ENCODE peak calls at places on chromosomes 2 and 18, in six cellular contexts. H is heart left ventricle, X is A549, C is body of pancreas, S is sigmoid colon, O is H54. J is an unnamed sample.

GRCh38 chr2:146874260-146874658 is 970.6 kb upstream of the ACVR2A start:
- DNase-seq in O (peak), H (no peak), S (no peak), X (peak), C (no peak), J (no peak)

GRCh38 chr2:120586507-120587283 is 149.0 kb upstream of the GLI2 start:
- DNase-seq in X (no peak), O (no peak), S (no peak), C (no peak), H (peak), J (no peak)

GRCh38 chr2:57886196-57886786 is 160.3 kb upstream of the VRK2 start:
- DNase-seq in C (no peak), H (no peak), O (no peak), X (no peak), S (no peak), J (no peak)

GRCh38 chr2:180847073-180847472 is 133.3 kb upstream of the UBE2E3 start:
- DNase-seq in X (no peak), O (no peak), H (no peak), S (no peak), C (no peak), J (no peak)

GRCh38 chr2:53129851-53130250 is 637.8 kb upstream of the CHAC2 start:
- DNase-seq in H (no peak), O (no peak), X (no peak), C (no peak), S (no peak), J (no peak)

GRCh38 chr2:63661076-63661475 is 72.3 kb downstream of the MDH1 start:
- DNase-seq in S (no peak), X (no peak), C (no peak), H (no peak), O (no peak), J (no peak)

GRCh38 chr18:40124107-40124506 is 1830.9 kb upstream of the PIK3C3 start:
- DNase-seq in H (no peak), S (no peak), C (no peak), X (no peak), O (peak), J (no peak)

GRCh38 chr18:37316468-37316867 is 249.1 kb downstream of the CELF4 start:
- DNase-seq in C (no peak), S (no peak), X (no peak), H (no peak), O (no peak), J (no peak)

GRCh38 chr2:142603761-142604160 is 273.7 kb upstream of the KYNU start:
- DNase-seq in C (no peak), H (no peak), O (no peak), X (no peak), S (no peak), J (no peak)

GRCh38 chr2:203804766-203805484 is 62.6 kb upstream of the CTLA4 start:
- DNase-seq in X (no peak), C (no peak), S (no peak), O (no peak), H (no peak), J (no peak)

GRCh38 chr18:76307293-76307690 is 187.8 kb downstream of the ZNF516 start:
- DNase-seq in O (no peak), H (no peak), C (no peak), X (no peak), S (no peak), J (no peak)

GRCh38 chr2:109594246-109594900 is 19.4 kb downstream of the SEPTIN10 start:
- DNase-seq in H (no peak), X (no peak), C (no peak), O (no peak), S (no peak), J (no peak)

GRCh38 chr18:26342646-26343045 is 116.4 kb downstream of the TAF4B start:
- DNase-seq in X (no peak), S (no peak), O (no peak), C (no peak), H (no peak), J (no peak)

GRCh38 chr18:63553117-63553516 is 10.9 kb downstream of the SERPINB12 start:
- DNase-seq in C (peak), X (peak), H (no peak), S (no peak), O (no peak), J (no peak)

GRCh38 chr18:62610509-62611394 is 87.9 kb downstream of the ZCCHC2 start:
- DNase-seq in C (no peak), X (no peak), O (no peak), H (peak), S (no peak), J (no peak)

GRCh38 chr2:84038866-84039265 is 420.2 kb downstream of the SUCLG1 start:
- DNase-seq in O (no peak), X (no peak), H (no peak), C (no peak), S (no peak), J (no peak)

GRCh38 chr2:189164732-189165131 is 14.8 kb downstream of the COL5A2 start:
- DNase-seq in H (peak), S (peak), X (peak), C (no peak), O (no peak), J (no peak)

GRCh38 chr18:59823611-59824195 is 76.1 kb upstream of the PMAIP1 start:
- DNase-seq in S (peak), O (peak), H (peak), X (peak), C (peak), J (no peak)

GRCh38 chr2:28662468-28663095 is 89.0 kb upstream of the PPP1CB start:
- DNase-seq in H (peak), O (no peak), X (peak), C (peak), S (peak), J (no peak)

GRCh38 chr2:37652199-37652640 is 19.2 kb downstream of the CDC42EP3 start:
- DNase-seq in S (no peak), C (no peak), X (peak), H (peak), O (peak), J (no peak)

GRCh38 chr2:74146929-74147728 is 583 bp downstream of the BOLA3 start:
- DNase-seq in C (peak), S (no peak), X (no peak), H (no peak), O (peak), J (no peak)

GRCh38 chr2:201859886-201860285 is 53.5 kb downstream of the CDK15 start:
- DNase-seq in O (no peak), H (no peak), S (no peak), C (no peak), X (no peak), J (no peak)

GRCh38 chr2:156125018-156125417 is 207.5 kb downstream of the NR4A2 start:
- DNase-seq in C (no peak), H (no peak), O (no peak), S (no peak), X (no peak), J (no peak)

GRCh38 chr2:200040251-200040650 is 84.9 kb downstream of the MAIP1 start:
- DNase-seq in X (no peak), O (no peak), C (no peak), H (no peak), S (no peak), J (no peak)

GRCh38 chr2:152098033-152098797 is 629 bp downstream of the CACNB4 start:
- DNase-seq in C (peak), H (peak), X (peak), O (peak), S (peak), J (peak)

GRCh38 chr2:191749181-191749540 is 71.2 kb downstream of the NABP1 start:
- DNase-seq in H (no peak), O (no peak), S (no peak), X (no peak), C (no peak), J (no peak)

GRCh38 chr2:240358821-240359342 is 76.6 kb upstream of the GPC1 start:
- DNase-seq in H (peak), X (no peak), O (no peak), S (peak), C (no peak), J (no peak)

GRCh38 chr2:11498543-11499034 is 32.6 kb upstream of the E2F6 start:
- DNase-seq in X (no peak), C (peak), O (peak), H (peak), S (peak), J (peak)
- TF ChIP-seq POLR2A in X (no peak), C (no peak), O (no peak), H (no peak), S (no peak), J (no peak)

DNA sequence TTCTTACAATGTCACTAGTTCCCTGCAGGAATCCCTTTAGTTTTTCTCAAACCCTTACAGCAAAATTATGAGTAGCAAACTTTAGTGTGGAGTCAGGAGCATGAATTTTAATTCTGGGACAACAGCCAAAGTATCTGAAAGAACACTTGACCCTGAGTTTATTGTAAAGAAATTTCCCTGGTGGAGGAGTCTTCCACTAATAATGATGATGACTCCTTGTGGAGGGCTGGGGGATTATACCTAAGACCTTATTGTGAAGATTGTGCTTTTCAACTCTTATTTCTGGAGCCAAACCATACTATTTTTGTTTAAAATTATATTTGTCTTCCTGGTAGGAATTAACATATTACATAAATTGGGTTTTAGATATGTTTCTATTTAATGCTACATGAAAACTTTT is 217.0 kb downstream of the MYO3B start:
- DNase-seq in O (no peak), S (no peak), H (no peak), X (peak), C (no peak), J (no peak)
- TF ChIP-seq POLR2A in O (no peak), S (no peak), H (no peak), X (no peak), C (no peak), J (no peak)

GRCh38 chr2:190649035-190649797 is at the start of gene NAB1:
- DNase-seq in X (peak), O (no peak), S (peak), H (peak), C (peak), J (peak)
- TF ChIP-seq POLR2A in X (no peak), O (no peak), S (no peak), H (no peak), C (no peak), J (no peak)

GRCh38 chr18:5294618-5295230 is 802 bp downstream of the ZBTB14 start:
- DNase-seq in H (peak), X (peak), S (peak), C (peak), O (peak), J (peak)
- TF ChIP-seq POLR2A in H (no peak), X (peak), S (no peak), C (peak), O (peak), J (peak)

DNA sequence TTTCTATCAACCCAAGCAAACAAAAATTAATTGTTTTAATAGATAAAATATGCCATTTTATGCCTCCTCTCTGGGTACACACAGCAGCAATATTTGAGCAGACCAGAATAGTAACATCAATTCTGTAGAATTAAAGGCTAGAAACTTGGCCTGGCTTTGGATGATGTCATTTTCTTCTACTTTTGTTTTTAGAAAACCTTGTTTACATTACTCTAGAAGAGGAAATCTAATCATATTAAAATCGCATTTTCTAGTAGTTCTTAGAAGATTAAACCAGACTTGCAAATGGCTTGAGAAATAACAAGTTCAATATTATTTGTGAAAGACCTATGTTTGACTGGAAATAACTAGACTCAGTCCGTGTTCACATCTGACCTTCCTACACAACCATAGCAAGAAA is 102.3 kb upstream of the RFX8 start:
- DNase-seq in X (no peak), C (no peak), H (no peak), S (no peak), O (no peak), J (no peak)
- TF ChIP-seq POLR2A in X (no peak), C (no peak), H (no peak), S (no peak), O (no peak), J (no peak)

DNA sequence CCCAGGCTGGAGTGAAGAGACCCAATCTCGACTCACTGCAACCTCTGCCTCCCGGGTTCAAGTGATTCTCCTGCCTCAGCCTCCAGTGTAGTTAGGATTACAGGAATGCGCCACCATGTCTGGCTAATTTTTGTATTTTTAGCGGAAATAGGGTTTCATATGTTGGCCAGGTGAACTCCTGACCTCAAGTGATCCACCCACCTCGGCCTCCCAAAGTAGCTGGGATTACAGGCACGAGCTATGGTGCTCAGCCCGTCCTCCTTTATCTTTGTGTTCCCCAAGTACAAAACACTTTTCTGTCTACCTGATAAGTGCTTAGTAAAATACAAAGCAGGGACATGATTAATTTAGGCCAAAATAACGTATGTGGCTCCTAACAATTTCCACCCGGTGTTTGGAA is 91.2 kb upstream of the STK17B start:
- DNase-seq in H (no peak), O (no peak), C (no peak), X (no peak), S (no peak), J (no peak)
- TF ChIP-seq POLR2A in H (no peak), O (no peak), C (no peak), X (no peak), S (no peak), J (no peak)

GRCh38 chr2:223784221-223784772 is 53.1 kb downstream of the AP1S3 start:
- DNase-seq in C (no peak), O (no peak), S (no peak), X (no peak), H (no peak), J (no peak)
- TF ChIP-seq POLR2A in C (no peak), O (no peak), S (no peak), X (no peak), H (no peak), J (no peak)

DNA sequence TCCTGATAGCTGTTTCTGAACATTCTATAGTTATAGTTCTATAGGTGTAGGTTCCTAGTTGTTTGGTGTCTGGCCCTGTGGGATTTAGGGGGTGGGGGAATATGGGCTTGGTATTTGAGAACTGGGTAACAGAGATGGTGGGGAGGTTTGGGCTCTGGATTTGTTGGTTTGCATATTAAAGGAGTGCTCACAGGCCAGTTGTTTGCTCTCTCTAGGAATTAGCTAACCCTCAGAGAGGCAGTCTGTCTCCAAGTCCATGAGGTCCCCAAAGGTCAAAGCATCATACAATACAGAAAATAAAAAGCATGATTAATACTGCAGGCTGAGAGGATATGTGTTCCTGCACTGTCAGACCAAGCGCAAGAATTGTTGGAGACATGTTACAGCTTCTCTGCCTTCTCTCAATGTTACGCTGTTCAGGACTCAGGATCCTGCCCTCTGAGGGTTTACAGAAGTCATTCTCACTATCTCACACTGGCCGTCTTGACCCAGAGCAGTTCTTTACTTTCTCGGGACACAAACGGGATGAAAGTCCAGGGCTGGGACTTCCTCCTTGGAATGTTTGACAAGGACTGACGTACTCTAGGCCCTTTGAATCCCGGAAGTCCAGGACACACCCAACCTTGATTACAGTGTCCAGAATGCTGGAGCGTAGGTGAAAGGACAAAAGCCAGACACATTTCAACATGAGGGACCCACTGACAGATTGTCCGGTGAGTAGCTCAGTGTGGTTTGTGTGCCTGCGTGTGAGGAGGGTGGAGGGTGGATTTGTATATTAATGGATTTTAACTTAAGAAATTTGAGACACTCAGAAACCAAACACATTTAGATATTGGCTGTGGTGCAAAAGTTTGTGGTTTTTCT is at the start of gene NOSTRIN:
- DNase-seq in S (no peak), H (peak), X (peak), O (no peak), C (peak), J (no peak)
- TF ChIP-seq POLR2A in S (no peak), H (no peak), X (no peak), O (no peak), C (no peak), J (no peak)

DNA sequence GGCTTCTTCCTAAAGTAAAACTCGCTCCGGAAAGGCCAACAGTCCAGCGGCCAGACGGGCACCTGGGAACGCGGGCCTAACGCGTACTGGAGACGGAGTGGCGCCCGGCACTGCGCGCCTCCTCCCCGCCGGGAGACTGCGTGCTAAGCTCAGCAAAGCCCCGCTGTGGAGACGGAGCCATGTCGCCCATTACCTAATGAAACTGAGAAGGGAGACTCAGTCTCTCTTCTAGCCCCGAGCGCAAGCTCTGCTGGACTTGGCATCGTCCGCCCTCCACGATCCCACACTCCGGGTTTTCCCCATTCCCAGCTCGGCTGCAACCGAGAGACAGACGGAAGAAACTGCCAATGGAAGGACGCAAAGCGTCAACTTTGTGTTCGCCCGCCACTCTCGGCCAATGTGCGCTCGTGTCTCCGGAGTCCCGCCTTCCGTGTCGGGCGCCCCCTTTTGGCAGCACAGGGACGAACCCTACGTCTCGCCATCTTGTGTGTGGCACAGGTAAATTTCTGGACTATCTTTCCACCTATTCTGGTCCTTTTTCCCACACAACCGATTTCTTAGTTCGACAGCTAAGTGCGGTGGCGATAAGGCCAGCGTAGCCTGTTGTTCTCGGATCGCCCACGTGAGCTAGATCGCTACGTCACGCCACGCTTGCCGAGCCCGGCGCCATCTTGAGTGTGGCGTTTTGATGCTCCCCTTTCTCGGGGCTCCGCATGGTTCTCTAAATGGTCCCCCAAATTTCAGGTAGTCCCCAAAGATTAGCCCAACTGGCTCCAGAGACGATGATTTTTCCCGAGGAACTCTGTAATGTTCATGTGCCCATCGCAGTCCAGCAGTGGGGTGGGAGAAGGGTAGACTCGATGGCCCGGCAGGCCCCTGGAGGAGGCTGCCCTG is 1.3 kb upstream of the PTMA start:
- DNase-seq in X (peak), S (peak), H (peak), C (peak), O (peak), J (peak)
- TF ChIP-seq POLR2A in X (peak), S (peak), H (no peak), C (peak), O (peak), J (peak)